ENCODE peak calls at places on chromosomes 6 and 20, in five cellular contexts. One of them, this sample, is unnamed.

GRCh38 chr20:5065489-5066383 is 54.0 kb downstream of the PCNA start:
- DNase-seq in effector memory CD8-positive, alpha-beta T cell: no peak
- DNase-seq in A549: peak; percentile 92
- DNase-seq in lung: peak; percentile 54
- DNase-seq in HTR-8/SVneo: peak; percentile 89
- DNase-seq in this sample: peak; percentile 97

GRCh38 chr6:54286141-54286540 is 22.1 kb upstream of the TINAG start:
- DNase-seq in lung: no peak
- DNase-seq in A549: no peak
- DNase-seq in effector memory CD8-positive, alpha-beta T cell: no peak
- DNase-seq in HTR-8/SVneo: no peak
- DNase-seq in this sample: peak; percentile 25

GRCh38 chr20:53750827-53751393 is 157.3 kb upstream of the ZNF217 start:
- DNase-seq in HTR-8/SVneo: no peak
- DNase-seq in A549: no peak
- DNase-seq in effector memory CD8-positive, alpha-beta T cell: peak; percentile 36
- DNase-seq in lung: no peak
- DNase-seq in this sample: peak; percentile 66

GRCh38 chr6:27757307-27757706 is 154.9 kb downstream of the OR2B2 start:
- DNase-seq in HTR-8/SVneo: no peak
- DNase-seq in effector memory CD8-positive, alpha-beta T cell: peak; percentile 30
- DNase-seq in lung: no peak
- DNase-seq in A549: no peak
- DNase-seq in this sample: no peak

GRCh38 chr6:30617565-30618269 is at the start of gene MRPS18B:
- DNase-seq in A549: peak; percentile 74
- DNase-seq in lung: peak; percentile 98
- DNase-seq in HTR-8/SVneo: peak; percentile 91
- DNase-seq in effector memory CD8-positive, alpha-beta T cell: peak; percentile 95
- DNase-seq in this sample: peak; percentile 96

GRCh38 chr6:26322645-26323482 is 42.1 kb upstream of the BTN3A2 start:
- DNase-seq in HTR-8/SVneo: no peak
- DNase-seq in effector memory CD8-positive, alpha-beta T cell: peak; percentile 75
- DNase-seq in lung: peak; percentile 53
- DNase-seq in A549: no peak
- DNase-seq in this sample: peak; percentile 68

GRCh38 chr6:48067148-48067709 is 43.8 kb downstream of the PTCHD4 start:
- DNase-seq in effector memory CD8-positive, alpha-beta T cell: no peak
- DNase-seq in A549: no peak
- DNase-seq in HTR-8/SVneo: no peak
- DNase-seq in lung: no peak
- DNase-seq in this sample: no peak

GRCh38 chr6:43965628-43966373 is 161.5 kb downstream of the MRPL14 start:
- DNase-seq in lung: no peak
- DNase-seq in HTR-8/SVneo: no peak
- DNase-seq in A549: no peak
- DNase-seq in effector memory CD8-positive, alpha-beta T cell: no peak
- DNase-seq in this sample: no peak

GRCh38 chr6:27650620-27651370 is 177.9 kb upstream of the ZNF184 start:
- DNase-seq in effector memory CD8-positive, alpha-beta T cell: peak; percentile 8
- DNase-seq in A549: no peak
- DNase-seq in HTR-8/SVneo: no peak
- DNase-seq in lung: no peak
- DNase-seq in this sample: no peak

GRCh38 chr6:14968056-14968643 is 277.7 kb upstream of the JARID2 start:
- DNase-seq in A549: no peak
- DNase-seq in effector memory CD8-positive, alpha-beta T cell: no peak
- DNase-seq in lung: no peak
- DNase-seq in HTR-8/SVneo: no peak
- DNase-seq in this sample: no peak

GRCh38 chr20:58650181-58650775 is 805 bp upstream of the STX16 start:
- DNase-seq in lung: no peak
- DNase-seq in HTR-8/SVneo: no peak
- DNase-seq in A549: no peak
- DNase-seq in effector memory CD8-positive, alpha-beta T cell: peak; percentile 29
- DNase-seq in this sample: peak; percentile 18

GRCh38 chr6:138999949-139000725 is 12.1 kb upstream of the REPS1 start:
- DNase-seq in HTR-8/SVneo: no peak
- DNase-seq in A549: no peak
- DNase-seq in lung: no peak
- DNase-seq in effector memory CD8-positive, alpha-beta T cell: no peak
- DNase-seq in this sample: no peak

GRCh38 chr20:12111431-12112088 is 193.9 kb downstream of the BTBD3 start:
- DNase-seq in A549: no peak
- DNase-seq in lung: no peak
- DNase-seq in HTR-8/SVneo: no peak
- DNase-seq in effector memory CD8-positive, alpha-beta T cell: no peak
- DNase-seq in this sample: no peak

GRCh38 chr6:119880840-119881239 is 531.3 kb upstream of the MAN1A1 start:
- DNase-seq in HTR-8/SVneo: no peak
- DNase-seq in effector memory CD8-positive, alpha-beta T cell: no peak
- DNase-seq in A549: no peak
- DNase-seq in lung: no peak
- DNase-seq in this sample: no peak

GRCh38 chr20:60078351-60079250 is 120.4 kb downstream of the CDH26 start:
- DNase-seq in lung: no peak
- DNase-seq in A549: no peak
- DNase-seq in HTR-8/SVneo: no peak
- DNase-seq in effector memory CD8-positive, alpha-beta T cell: no peak
- DNase-seq in this sample: no peak

GRCh38 chr20:54766483-54766882 is 291.1 kb downstream of the DOK5 start:
- DNase-seq in HTR-8/SVneo: no peak
- DNase-seq in effector memory CD8-positive, alpha-beta T cell: no peak
- DNase-seq in lung: no peak
- DNase-seq in A549: no peak
- DNase-seq in this sample: no peak

GRCh38 chr6:43627008-43627825 is 1.8 kb downstream of the GTPBP2 start:
- DNase-seq in lung: peak; percentile 90
- DNase-seq in A549: peak; percentile 30
- DNase-seq in HTR-8/SVneo: peak; percentile 86
- DNase-seq in effector memory CD8-positive, alpha-beta T cell: no peak
- DNase-seq in this sample: peak; percentile 94

GRCh38 chr6:14478396-14479225 is 361.0 kb downstream of the CD83 start:
- DNase-seq in HTR-8/SVneo: no peak
- DNase-seq in lung: no peak
- DNase-seq in A549: no peak
- DNase-seq in effector memory CD8-positive, alpha-beta T cell: no peak
- DNase-seq in this sample: no peak

GRCh38 chr6:67133973-67134372 is 1426.9 kb upstream of the EYS start:
- DNase-seq in lung: no peak
- DNase-seq in HTR-8/SVneo: no peak
- DNase-seq in effector memory CD8-positive, alpha-beta T cell: no peak
- DNase-seq in A549: no peak
- DNase-seq in this sample: no peak

GRCh38 chr6:6825986-6826901 is 237.7 kb downstream of the LY86 start:
- DNase-seq in A549: no peak
- DNase-seq in effector memory CD8-positive, alpha-beta T cell: no peak
- DNase-seq in HTR-8/SVneo: no peak
- DNase-seq in lung: peak; percentile 51
- DNase-seq in this sample: peak; percentile 13

GRCh38 chr6:20542927-20543602 is 8.8 kb downstream of the CDKAL1 start:
- DNase-seq in HTR-8/SVneo: no peak
- DNase-seq in effector memory CD8-positive, alpha-beta T cell: no peak
- DNase-seq in lung: no peak
- DNase-seq in A549: no peak
- DNase-seq in this sample: no peak

GRCh38 chr6:3208096-3208774 is 19.2 kb downstream of the TUBB2B start:
- DNase-seq in HTR-8/SVneo: peak; percentile 51
- DNase-seq in A549: no peak
- DNase-seq in effector memory CD8-positive, alpha-beta T cell: no peak
- DNase-seq in lung: no peak
- DNase-seq in this sample: peak; percentile 92

GRCh38 chr6:63923139-63923739 is 287.6 kb downstream of the PHF3 start:
- DNase-seq in HTR-8/SVneo: peak; percentile 45
- DNase-seq in effector memory CD8-positive, alpha-beta T cell: no peak
- DNase-seq in lung: no peak
- DNase-seq in A549: peak; percentile 7
- DNase-seq in this sample: peak; percentile 38

GRCh38 chr6:158752613-158753012 is 66.6 kb downstream of the EZR start:
- DNase-seq in effector memory CD8-positive, alpha-beta T cell: no peak
- DNase-seq in lung: no peak
- DNase-seq in A549: no peak
- DNase-seq in HTR-8/SVneo: peak; percentile 24
- DNase-seq in this sample: peak; percentile 25

GRCh38 chr6:97437087-97437486 is 154.1 kb upstream of the MMS22L start:
- DNase-seq in effector memory CD8-positive, alpha-beta T cell: no peak
- DNase-seq in lung: no peak
- DNase-seq in A549: peak; percentile 1
- DNase-seq in HTR-8/SVneo: peak; percentile 3
- DNase-seq in this sample: peak; percentile 33

GRCh38 chr6:168873266-168873665 is 380.4 kb downstream of the THBS2 start:
- DNase-seq in lung: no peak
- DNase-seq in HTR-8/SVneo: no peak
- DNase-seq in A549: no peak
- DNase-seq in effector memory CD8-positive, alpha-beta T cell: no peak
- DNase-seq in this sample: no peak

GRCh38 chr6:131917318-131917717 is 33.9 kb downstream of the CCN2 start:
- DNase-seq in effector memory CD8-positive, alpha-beta T cell: no peak
- DNase-seq in A549: no peak
- DNase-seq in lung: no peak
- DNase-seq in HTR-8/SVneo: no peak
- DNase-seq in this sample: peak; percentile 24

GRCh38 chr6:45310118-45310788 is 17.9 kb upstream of the RUNX2 start:
- DNase-seq in lung: no peak
- DNase-seq in A549: no peak
- DNase-seq in effector memory CD8-positive, alpha-beta T cell: peak; percentile 23
- DNase-seq in HTR-8/SVneo: no peak
- DNase-seq in this sample: no peak

GRCh38 chr6:150352321-150353296 is 16.2 kb upstream of the IYD start:
- DNase-seq in effector memory CD8-positive, alpha-beta T cell: no peak
- DNase-seq in A549: no peak
- DNase-seq in HTR-8/SVneo: no peak
- DNase-seq in lung: no peak
- DNase-seq in this sample: peak; percentile 79

GRCh38 chr20:12965880-12966270 is 42.9 kb upstream of the SPTLC3 start:
- DNase-seq in lung: no peak
- DNase-seq in HTR-8/SVneo: no peak
- DNase-seq in A549: no peak
- DNase-seq in effector memory CD8-positive, alpha-beta T cell: no peak
- DNase-seq in this sample: no peak

GRCh38 chr6:43254138-43254817 is 11.0 kb downstream of the TTBK1 start:
- DNase-seq in lung: no peak
- DNase-seq in HTR-8/SVneo: no peak
- DNase-seq in effector memory CD8-positive, alpha-beta T cell: no peak
- DNase-seq in A549: no peak
- DNase-seq in this sample: no peak

GRCh38 chr6:106257195-106257594 is 68.4 kb downstream of the ATG5 start:
- DNase-seq in lung: no peak
- DNase-seq in A549: no peak
- DNase-seq in HTR-8/SVneo: no peak
- DNase-seq in effector memory CD8-positive, alpha-beta T cell: no peak
- DNase-seq in this sample: no peak

GRCh38 chr6:15876406-15876805 is 213.6 kb upstream of the DTNBP1 start:
- DNase-seq in HTR-8/SVneo: no peak
- DNase-seq in lung: no peak
- DNase-seq in effector memory CD8-positive, alpha-beta T cell: no peak
- DNase-seq in A549: no peak
- DNase-seq in this sample: peak; percentile 30

GRCh38 chr20:53918949-53919361 is 151.4 kb downstream of the BCAS1 start:
- DNase-seq in effector memory CD8-positive, alpha-beta T cell: no peak
- DNase-seq in A549: no peak
- DNase-seq in lung: no peak
- DNase-seq in HTR-8/SVneo: no peak
- DNase-seq in this sample: no peak

GRCh38 chr6:18492957-18493356 is 105.8 kb downstream of the RNF144B start:
- DNase-seq in A549: no peak
- DNase-seq in HTR-8/SVneo: no peak
- DNase-seq in lung: no peak
- DNase-seq in effector memory CD8-positive, alpha-beta T cell: no peak
- DNase-seq in this sample: no peak

GRCh38 chr20:49657118-49657901 is 56.4 kb downstream of the B4GALT5 start:
- DNase-seq in HTR-8/SVneo: no peak
- DNase-seq in effector memory CD8-positive, alpha-beta T cell: no peak
- DNase-seq in lung: peak; percentile 35
- DNase-seq in A549: no peak
- DNase-seq in this sample: peak; percentile 76

GRCh38 chr6:11700118-11700718 is 78.4 kb downstream of the ADTRP start:
- DNase-seq in HTR-8/SVneo: peak; percentile 35
- DNase-seq in effector memory CD8-positive, alpha-beta T cell: peak; percentile 6
- DNase-seq in A549: peak; percentile 26
- DNase-seq in lung: no peak
- DNase-seq in this sample: peak; percentile 55

GRCh38 chr20:48797275-48797825 is 30.4 kb downstream of the PREX1 start:
- DNase-seq in lung: no peak
- DNase-seq in A549: no peak
- DNase-seq in effector memory CD8-positive, alpha-beta T cell: no peak
- DNase-seq in HTR-8/SVneo: no peak
- DNase-seq in this sample: no peak